ENCODE peak calls at places on chromosome 12, in ten cellular contexts. W is neural progenitor cell, N is GM23338, P is Caco-2, D is transverse colon, I is thoracic aorta, H is tibial artery, Z is pancreas, X is lower lobe of right lung, Q is hepatocyte. G is an unnamed sample. For H3K36me3 and H3K4me1, the result is how much of the 10 kb centered on the place peaks cover.

GRCh38 chr12:19382111-19382526 is 57.2 kb upstream of the AEBP2 start:
- DNase-seq in W (peak), N (peak), P (no peak), D (no peak), I (no peak), H (no peak), Z (no peak), X (no peak), Q (peak), G (no peak)

GRCh38 chr12:65492997-65493892 is 214.8 kb downstream of the MSRB3 start:
- DNase-seq in W (no peak), N (no peak), P (no peak), D (no peak), I (no peak), H (no peak), Z (no peak), X (no peak), Q (no peak), G (no peak)

GRCh38 chr12:86445361-86445760 is 189.2 kb upstream of the MGAT4C start:
- DNase-seq in W (no peak), N (no peak), P (no peak), D (no peak), I (no peak), H (no peak), Z (no peak), X (no peak), Q (no peak), G (no peak)

GRCh38 chr12:84642201-84642600 is 270.4 kb downstream of the SLC6A15 start:
- DNase-seq in W (no peak), N (no peak), P (no peak), D (no peak), I (no peak), H (no peak), Z (no peak), X (no peak), Q (no peak), G (no peak)

GRCh38 chr12:24507827-24508226 is 441.1 kb downstream of the BCAT1 start:
- DNase-seq in W (no peak), N (no peak), P (peak), D (no peak), I (no peak), H (no peak), Z (no peak), X (no peak), Q (no peak), G (no peak)

GRCh38 chr12:1914116-1914911 is 4.1 kb downstream of the CACNA2D4 start:
- DNase-seq in W (no peak), N (no peak), P (no peak), D (no peak), I (no peak), H (no peak), Z (no peak), X (peak), Q (no peak), G (no peak)

GRCh38 chr12:106302401-106303201 is at the start of gene TCP11L2:
- DNase-seq in W (peak), N (peak), P (peak), D (peak), I (peak), H (peak), Z (peak), X (peak), Q (peak), G (peak)

GRCh38 chr12:76927170-76927784 is 48.5 kb upstream of the CSRP2 start:
- DNase-seq in W (peak), N (peak), P (peak), D (peak), I (no peak), H (peak), Z (no peak), X (no peak), Q (peak), G (no peak)

GRCh38 chr12:100533326-100533725 is 40.2 kb upstream of the GAS2L3 start:
- DNase-seq in W (no peak), N (no peak), P (no peak), D (no peak), I (no peak), H (no peak), Z (no peak), X (no peak), Q (no peak), G (no peak)

GRCh38 chr12:1777798-1778197 is 42.6 kb upstream of the LRTM2 start:
- DNase-seq in W (no peak), N (no peak), P (no peak), D (no peak), I (no peak), H (no peak), Z (no peak), X (no peak), Q (no peak), G (no peak)

DNA sequence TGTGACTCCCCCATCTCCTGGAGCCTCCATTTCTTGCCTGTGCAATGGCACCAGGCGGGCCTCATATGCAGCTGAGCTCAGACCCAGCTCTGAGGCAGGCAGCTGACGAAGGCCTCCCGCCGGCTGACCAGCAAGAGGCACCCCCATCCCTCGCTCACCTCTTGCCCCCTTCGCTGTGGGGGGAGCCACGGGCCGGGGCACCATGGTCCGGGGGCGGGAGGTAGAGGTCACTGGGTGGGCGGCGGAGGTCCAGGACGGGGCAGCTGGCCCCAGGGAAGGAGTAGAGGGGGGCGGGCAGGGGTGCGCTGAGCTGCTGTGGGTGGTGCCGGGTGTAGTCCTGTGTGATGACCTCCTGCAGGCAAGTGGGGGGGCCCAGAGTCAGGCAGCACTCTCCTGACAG is 39.4 kb downstream of the RFLNA start:
- DNase-seq in W (no peak), N (no peak), P (no peak), D (no peak), I (no peak), H (no peak), Z (no peak), X (no peak), Q (no peak), G (no peak)
- H3K36me3 ChIP-seq in W (under half), N (under half), P (under half), D (under half), I (half or more), H (under half), Z (half or more), X (half or more), Q (under half), G (under half)

GRCh38 chr12:98530068-98530467 is 14.7 kb downstream of the TMPO start:
- DNase-seq in W (no peak), N (no peak), P (no peak), D (no peak), I (no peak), H (no peak), Z (no peak), X (no peak), Q (no peak), G (no peak)

GRCh38 chr12:98538031-98538430 is 22.6 kb downstream of the TMPO start:
- DNase-seq in W (no peak), N (no peak), P (no peak), D (no peak), I (no peak), H (no peak), Z (no peak), X (no peak), Q (no peak), G (no peak)

GRCh38 chr12:98532687-98533304 is 17.4 kb downstream of the TMPO start:
- DNase-seq in W (peak), N (peak), P (peak), D (no peak), I (no peak), H (no peak), Z (no peak), X (no peak), Q (peak), G (no peak)

GRCh38 chr12:98533723-98534251 is 18.4 kb downstream of the TMPO start:
- DNase-seq in W (no peak), N (no peak), P (peak), D (no peak), I (no peak), H (no peak), Z (no peak), X (no peak), Q (peak), G (no peak)
- TF ChIP-seq CTCF in W (no peak), N (no peak), P (no peak), D (no peak), I (no peak), H (no peak), Z (no peak), X (no peak), Q (no peak), G (no peak)

GRCh38 chr12:111094157-111094772 is 173.9 kb upstream of the MYL2 start:
- DNase-seq in W (no peak), N (no peak), P (no peak), D (no peak), I (no peak), H (no peak), Z (no peak), X (no peak), Q (no peak), G (no peak)
- H3K4me1 ChIP-seq in W (under half), N (under half), P (under half), D (under half), I (under half), H (under half), Z (under half), X (under half), Q (under half), G (under half)

GRCh38 chr12:112219195-112219594 is 93.8 kb downstream of the TRAFD1 start:
- DNase-seq in W (no peak), N (peak), P (no peak), D (no peak), I (no peak), H (no peak), Z (no peak), X (no peak), Q (no peak), G (no peak)

GRCh38 chr12:112214064-112214463 is 88.7 kb downstream of the TRAFD1 start:
- DNase-seq in W (no peak), N (no peak), P (no peak), D (no peak), I (no peak), H (no peak), Z (no peak), X (no peak), Q (no peak), G (no peak)

GRCh38 chr12:112217647-112218046 is 92.3 kb downstream of the TRAFD1 start:
- DNase-seq in W (no peak), N (no peak), P (no peak), D (no peak), I (no peak), H (no peak), Z (no peak), X (no peak), Q (no peak), G (no peak)

GRCh38 chr12:112218150-112218549 is 92.8 kb downstream of the TRAFD1 start:
- DNase-seq in W (no peak), N (no peak), P (no peak), D (no peak), I (no peak), H (no peak), Z (no peak), X (no peak), Q (no peak), G (no peak)

DNA sequence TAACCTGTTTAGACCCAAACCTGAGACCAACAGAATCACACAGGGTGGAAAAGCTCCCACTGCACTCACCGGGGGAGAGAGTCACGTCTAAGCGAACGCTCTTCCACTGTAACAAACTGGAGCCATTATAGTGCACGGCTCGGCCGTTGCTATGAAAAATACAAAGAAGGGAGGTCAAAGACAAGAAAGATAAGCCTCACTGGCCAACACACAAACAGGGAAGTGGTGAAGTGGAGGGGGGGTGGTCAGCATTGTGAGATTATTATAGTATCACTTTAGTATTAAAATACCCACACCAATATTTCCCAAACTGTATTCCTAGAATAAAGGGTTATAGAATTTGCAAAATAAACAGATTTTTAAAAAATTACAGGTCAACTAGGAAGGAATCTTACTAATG is 90.9 kb downstream of the TRAFD1 start:
- DNase-seq in W (no peak), N (no peak), P (no peak), D (no peak), I (no peak), H (no peak), Z (no peak), X (no peak), Q (no peak), G (no peak)
- H3K36me3 ChIP-seq in W (under half), N (under half), P (under half), D (under half), I (half or more), H (under half), Z (under half), X (half or more), Q (under half), G (under half)

DNA sequence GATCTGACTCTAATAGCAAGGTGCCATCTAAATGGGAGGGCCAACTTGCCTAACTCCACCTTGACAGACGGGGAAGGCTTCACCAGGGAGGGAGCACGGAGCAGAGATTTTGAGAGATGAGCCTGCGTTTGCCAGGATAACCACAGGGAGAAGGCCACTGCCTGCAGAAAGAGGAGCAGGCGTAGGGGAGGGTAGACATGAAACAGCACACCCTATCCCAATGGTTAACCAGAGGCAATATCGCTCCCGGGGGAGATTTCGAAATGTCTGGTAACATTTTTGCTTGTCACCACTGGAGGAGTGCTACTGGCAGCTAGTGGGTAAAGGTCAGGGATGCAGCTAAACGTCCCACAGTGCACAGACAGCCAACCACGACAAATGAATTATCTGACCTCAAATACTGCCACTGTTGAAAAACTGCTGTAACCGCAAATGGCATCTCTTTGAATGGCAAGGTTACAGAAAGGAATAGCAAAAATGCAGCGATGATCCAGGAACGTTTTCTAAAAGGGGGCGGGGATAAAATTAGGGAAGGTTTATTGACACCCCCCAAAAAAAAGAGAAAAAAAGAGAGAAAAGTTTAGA is 126.0 kb upstream of the ATF7IP start:
- DNase-seq in W (no peak), N (peak), P (peak), D (no peak), I (no peak), H (peak), Z (no peak), X (no peak), Q (peak), G (peak)
- TF ChIP-seq CTCF in W (peak), N (no peak), P (no peak), D (no peak), I (no peak), H (no peak), Z (no peak), X (peak), Q (no peak), G (no peak)

DNA sequence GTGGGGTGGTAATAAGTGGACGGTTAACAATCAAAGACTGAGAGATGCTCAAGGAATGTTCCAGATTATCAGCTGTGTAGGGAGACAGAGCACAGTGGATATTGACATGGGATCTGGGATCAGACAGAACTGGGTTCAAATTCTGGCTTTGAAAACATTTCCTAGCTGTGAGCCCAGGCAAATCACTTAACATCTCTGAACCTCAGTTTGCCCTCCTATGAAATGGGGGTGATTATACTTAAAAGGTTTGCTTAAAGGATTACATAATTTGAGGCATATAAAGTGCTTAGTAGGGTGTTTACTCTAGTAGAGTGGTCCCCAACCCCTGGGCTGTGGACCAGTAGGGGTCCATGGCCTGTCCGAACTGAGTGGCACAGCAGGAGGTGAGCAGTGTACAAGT is 260.0 kb upstream of the CRY1 start:
- DNase-seq in W (no peak), N (no peak), P (no peak), D (no peak), I (no peak), H (no peak), Z (no peak), X (no peak), Q (no peak), G (no peak)
- H3K4me1 ChIP-seq in W (under half), N (under half), P (under half), D (under half), I (under half), H (under half), Z (under half), X (under half), Q (under half), G (under half)